ENCODE peak calls at places on chromosomes 5 and 9, in six cellular contexts. C, W, N, B, V and D are unnamed samples.
A peak's percentile ranks its signal among the peaks of the same experiment; 100 is the strongest.

GRCh38 chr5:100634937-100635336 is 99.8 kb downstream of the FAM174A start:
- DNase-seq in V (no peak), W (peak; percentile 28), C (peak; percentile 36), N (peak; percentile 85), B (no peak), D (no peak)

GRCh38 chr9:122263699-122264349 is 816 bp downstream of the RBM18 start:
- DNase-seq in W (peak; percentile 56), V (no peak), B (no peak), C (peak; percentile 24), N (peak; percentile 5), D (peak; percentile 60)

GRCh38 chr5:58739051-58739450 is 156.2 kb downstream of the RAB3C start:
- DNase-seq in C (no peak), W (no peak), N (no peak), B (no peak), V (no peak), D (no peak)

GRCh38 chr5:99102073-99102697 is 173.4 kb upstream of the CHD1 start:
- DNase-seq in N (no peak), C (no peak), V (no peak), B (no peak), W (peak; percentile 2), D (no peak)

GRCh38 chr9:27765931-27766835 is 192.9 kb upstream of the C9orf72 start:
- DNase-seq in W (no peak), C (no peak), N (no peak), V (no peak), B (no peak), D (no peak)

GRCh38 chr5:132497488-132497997 is 7.0 kb upstream of the IRF1 start:
- DNase-seq in W (peak; percentile 97), N (peak; percentile 86), B (no peak), C (no peak), V (peak; percentile 31), D (no peak)

GRCh38 chr5:80186634-80187033 is 69.2 kb downstream of the SERINC5 start:
- DNase-seq in W (no peak), N (peak; percentile 92), C (no peak), B (no peak), V (no peak), D (no peak)

GRCh38 chr5:133398646-133399081 is 213.7 kb downstream of the FSTL4 start:
- DNase-seq in N (no peak), B (no peak), W (no peak), V (no peak), C (no peak), D (no peak)

GRCh38 chr9:36731576-36731975 is 158.9 kb downstream of the MELK start:
- DNase-seq in V (no peak), C (peak; percentile 13), W (peak; percentile 9), N (no peak), B (no peak), D (peak; percentile 82)

GRCh38 chr5:14816999-14817761 is 54.4 kb downstream of the ANKH start:
- DNase-seq in V (no peak), B (no peak), N (peak; percentile 81), W (peak; percentile 97), C (no peak), D (no peak)

GRCh38 chr9:115262477-115262876 is 144.5 kb upstream of the TNC start:
- DNase-seq in B (peak; percentile 10), N (peak; percentile 99), C (peak; percentile 83), W (peak; percentile 69), V (peak; percentile 73), D (no peak)

GRCh38 chr5:79850316-79850822 is 140.7 kb downstream of the MTX3 start:
- DNase-seq in N (no peak), W (peak; percentile 72), B (no peak), V (no peak), C (no peak), D (no peak)

GRCh38 chr5:156259618-156260017 is 67.3 kb upstream of the SGCD start:
- DNase-seq in V (no peak), C (no peak), W (no peak), B (no peak), N (no peak), D (no peak)

GRCh38 chr5:172849636-172850453 is 15.8 kb downstream of the ERGIC1 start:
- DNase-seq in N (peak; percentile 16), C (no peak), W (peak; percentile 59), B (no peak), V (no peak), D (peak; percentile 60)

GRCh38 chr5:113249216-113249615 is 185.6 kb downstream of the TSSK1B start:
- DNase-seq in V (no peak), C (no peak), W (no peak), B (no peak), N (no peak), D (no peak)

GRCh38 chr5:113253037-113253436 is 181.8 kb downstream of the TSSK1B start:
- DNase-seq in W (no peak), V (no peak), B (no peak), C (peak; percentile 88), N (no peak), D (no peak)

GRCh38 chr5:113246371-113246870 is 188.4 kb downstream of the TSSK1B start:
- DNase-seq in W (peak; percentile 67), N (no peak), V (no peak), B (no peak), C (no peak), D (no peak)

GRCh38 chr5:113252066-113252465 is 182.7 kb downstream of the TSSK1B start:
- DNase-seq in W (no peak), V (no peak), C (no peak), B (no peak), N (no peak), D (no peak)

GRCh38 chr5:113250341-113250953 is 184.3 kb downstream of the TSSK1B start:
- DNase-seq in N (no peak), B (no peak), V (no peak), W (peak; percentile 90), C (no peak), D (no peak)
- H3K9ac ChIP-seq in N (no peak overlapping the region), B (no peak overlapping the region), V (no peak overlapping the region), W (peak overlapping the region; percentile 66), C (no peak overlapping the region), D (no peak overlapping the region)

DNA sequence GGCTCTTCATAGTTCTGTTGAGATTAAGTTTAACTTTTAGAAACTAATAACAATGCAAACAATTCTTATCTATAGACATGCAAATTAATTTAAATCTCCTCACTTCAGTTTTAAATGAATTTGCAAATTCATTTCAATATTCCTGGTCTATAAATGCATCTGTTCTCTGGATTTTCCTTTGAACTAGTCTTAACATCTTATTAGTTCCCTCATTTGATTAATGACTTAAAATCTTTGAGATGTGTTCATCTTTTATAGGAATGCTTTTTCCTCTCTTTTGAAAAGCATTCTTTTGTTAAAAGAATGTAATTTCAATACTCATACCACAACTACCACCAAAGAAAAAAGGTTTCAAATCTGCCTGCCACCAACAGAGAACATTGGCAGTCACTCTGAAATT is 169.4 kb downstream of the RASEF start:
- DNase-seq in N (no peak), W (no peak), V (no peak), B (no peak), C (no peak), D (no peak)
- H3K9me2 ChIP-seq in N (no peaks in the 10 kb centered on the region), W (no peaks in the 10 kb centered on the region), V (no peaks in the 10 kb centered on the region), B (no peaks in the 10 kb centered on the region), C (no peaks in the 10 kb centered on the region), D (no peaks in the 10 kb centered on the region)

DNA sequence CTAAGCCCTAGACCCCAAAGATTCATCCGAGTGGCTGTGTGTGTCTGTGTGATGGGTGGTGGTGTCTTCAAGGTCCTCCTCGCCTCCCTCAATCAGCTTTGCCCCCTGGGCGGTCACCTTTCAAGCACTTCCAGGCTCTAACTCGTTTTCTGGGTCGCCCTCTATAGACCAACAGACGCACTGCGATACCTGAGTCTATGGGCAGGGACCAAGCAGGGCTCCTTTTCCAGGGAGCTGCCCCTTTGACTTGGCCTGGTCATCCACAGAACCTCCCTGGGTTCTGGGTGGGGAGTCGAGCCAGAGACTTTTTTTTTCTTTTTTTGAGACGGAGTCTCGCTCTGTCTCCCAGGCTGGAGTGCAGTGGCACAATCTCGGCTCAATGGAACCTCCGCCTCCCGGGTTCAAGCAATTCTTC is 1.1 kb downstream of the SLC27A4 start:
- DNase-seq in B (peak; percentile 79), V (peak; percentile 84), N (peak; percentile 78), W (peak; percentile 84), C (peak; percentile 78), D (peak; percentile 91)
- H3K9ac ChIP-seq in B (peak overlapping the region; percentile 77), V (peak overlapping the region; percentile 64), N (peak overlapping the region; percentile 72), W (peak overlapping the region; percentile 69), C (peak overlapping the region; percentile 68), D (peak overlapping the region; percentile 88)

DNA sequence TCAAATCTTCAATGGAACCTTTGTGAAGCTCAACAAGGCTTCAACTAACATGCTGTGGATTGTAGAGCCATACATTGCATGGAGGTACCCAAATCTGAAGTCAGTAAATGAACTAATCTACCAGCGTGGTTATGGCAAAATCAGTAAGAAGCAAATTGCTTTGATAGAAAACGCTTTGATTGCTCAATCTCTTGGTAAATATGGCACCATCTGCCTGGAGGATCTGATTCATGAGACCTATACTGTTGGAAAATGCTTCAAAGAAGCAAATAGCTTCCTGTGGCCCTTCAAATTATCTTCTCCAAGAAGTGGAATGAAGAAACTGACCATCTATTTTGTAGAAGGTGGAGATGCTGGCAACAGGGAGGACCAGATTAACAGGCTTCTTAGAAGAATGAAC is 54.7 kb upstream of the TTC39B start:
- DNase-seq in B (no peak), V (no peak), C (no peak), N (no peak), W (no peak), D (no peak)
- H3K9me2 ChIP-seq in B (no peaks in the 10 kb centered on the region), V (no peaks in the 10 kb centered on the region), C (no peaks in the 10 kb centered on the region), N (no peaks in the 10 kb centered on the region), W (no peaks in the 10 kb centered on the region), D (no peaks in the 10 kb centered on the region)

DNA sequence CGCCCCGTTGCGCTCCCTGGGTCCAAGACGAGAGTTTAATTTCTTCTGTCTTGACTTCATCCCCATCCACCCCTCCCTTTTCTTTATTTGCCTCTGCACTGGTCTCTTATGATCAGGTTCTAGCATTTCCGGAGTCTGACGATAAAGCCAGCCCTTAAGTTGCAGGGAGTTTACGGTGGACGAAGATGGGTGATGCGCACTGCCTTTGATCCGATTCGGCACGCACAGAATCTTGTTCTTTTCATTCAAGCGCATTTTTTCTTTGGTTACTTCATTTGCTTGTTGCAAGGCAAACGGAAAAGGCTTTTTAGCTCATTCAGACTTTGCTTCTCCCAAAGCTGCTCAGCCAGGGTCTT is 490 bp upstream of the MCTP1 start:
- DNase-seq in B (no peak), C (no peak), V (no peak), N (no peak), W (no peak), D (no peak)
- H3K9ac ChIP-seq in B (no peak overlapping the region), C (no peak overlapping the region), V (no peak overlapping the region), N (no peak overlapping the region), W (no peak overlapping the region), D (no peak overlapping the region)

DNA sequence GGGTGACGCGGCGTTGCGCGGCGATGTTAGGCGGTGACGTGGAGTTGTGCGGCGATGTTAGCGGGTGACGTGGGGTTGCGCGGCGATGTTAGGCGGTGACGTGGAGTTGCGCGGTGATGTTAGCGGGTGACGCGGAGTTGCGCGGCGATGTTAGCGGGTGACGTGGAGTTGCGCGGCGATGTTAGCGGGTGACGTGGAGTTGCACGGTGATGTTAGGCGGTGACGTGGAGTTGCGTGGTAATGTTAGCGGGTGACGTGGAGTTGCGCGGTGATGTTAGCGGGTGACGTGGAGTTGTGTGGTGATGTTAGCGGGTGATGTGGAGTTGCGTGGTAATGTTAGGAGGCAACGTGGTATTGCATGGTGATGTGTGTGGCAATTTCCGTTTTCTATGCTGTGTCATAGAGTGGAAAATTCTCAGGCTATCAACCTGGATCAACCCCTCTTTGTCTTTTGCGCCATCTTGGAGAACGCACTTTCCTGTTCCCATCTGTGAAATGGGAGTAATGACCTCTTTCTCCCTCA is 76.0 kb downstream of the ANKRD33B start:
- DNase-seq in W (no peak), N (no peak), B (no peak), V (no peak), C (no peak), D (no peak)
- H3K9me2 ChIP-seq in W (no peaks in the 10 kb centered on the region), N (no peaks in the 10 kb centered on the region), B (no peaks in the 10 kb centered on the region), V (no peaks in the 10 kb centered on the region), C (no peaks in the 10 kb centered on the region), D (no peaks in the 10 kb centered on the region)

GRCh38 chr9:93178851-93179786 is 4.8 kb upstream of the WNK2 start:
- DNase-seq in N (no peak), V (no peak), W (no peak), C (no peak), B (no peak), D (no peak)
- H3K9ac ChIP-seq in N (no peak overlapping the region), V (no peak overlapping the region), W (no peak overlapping the region), C (no peak overlapping the region), B (no peak overlapping the region), D (no peak overlapping the region)